ENCODE peak calls at places on chromosome 6, in seven cellular contexts. C is A673; E is esophagus squamous epithelium; T is psoas muscle; P is fibroblast of lung; R is naive thymus-derived CD4-positive, alpha-beta T cell; Y is left ventricle myocardium inferior. L is an unnamed sample.
A peak's percentile ranks its signal among the peaks of the same experiment; 100 is the strongest.

GRCh38 chr6:76831299-76831698 is 632.0 kb downstream of the HTR1B start:
- DNase-seq in C (no peak), E (no peak), T (no peak), P (no peak), R (no peak), Y (no peak), L (no peak)

GRCh38 chr6:12594541-12594893 is 122.0 kb upstream of the PHACTR1 start:
- DNase-seq in C (no peak), E (no peak), T (no peak), P (no peak), R (no peak), Y (no peak), L (no peak)

GRCh38 chr6:89368107-89368506 is 15.6 kb upstream of the UBE2J1 start:
- DNase-seq in C (peak; percentile 80), E (no peak), T (peak; percentile 51), P (peak; percentile 65), R (peak; percentile 61), Y (peak; percentile 57), L (peak; percentile 89)

GRCh38 chr6:28922004-28922840 is 1.6 kb downstream of the TRIM27 start:
- DNase-seq in C (no peak), E (no peak), T (no peak), P (no peak), R (no peak), Y (no peak), L (no peak)

GRCh38 chr6:53410508-53411258 is 61.9 kb upstream of the ELOVL5 start:
- DNase-seq in C (peak; percentile 56), E (peak; percentile 27), T (peak; percentile 33), P (peak; percentile 54), R (peak; percentile 43), Y (peak; percentile 42), L (peak; percentile 68)

GRCh38 chr6:163373240-163373639 is 41.3 kb upstream of the QKI start:
- DNase-seq in C (no peak), E (no peak), T (no peak), P (no peak), R (no peak), Y (no peak), L (no peak)

GRCh38 chr6:142568857-142569597 is 267.2 kb downstream of the ADGRG6 start:
- DNase-seq in C (no peak), E (no peak), T (no peak), P (no peak), R (no peak), Y (no peak), L (no peak)

GRCh38 chr6:19838442-19839236 is 1.5 kb downstream of the ID4 start:
- DNase-seq in C (no peak), E (no peak), T (peak; percentile 22), P (peak; percentile 12), R (no peak), Y (no peak), L (peak; percentile 92)

GRCh38 chr6:127966616-127967015 is 65.8 kb upstream of the THEMIS start:
- DNase-seq in C (no peak), E (no peak), T (no peak), P (peak; percentile 31), R (no peak), Y (no peak), L (no peak)

GRCh38 chr6:158849899-158850806 is 31.0 kb upstream of the EZR start:
- DNase-seq in C (peak; percentile 63), E (no peak), T (no peak), P (peak; percentile 91), R (peak; percentile 39), Y (no peak), L (peak; percentile 67)

GRCh38 chr6:54031194-54031593 is 80.0 kb upstream of the MLIP start:
- DNase-seq in C (no peak), E (no peak), T (no peak), P (no peak), R (no peak), Y (no peak), L (no peak)

DNA sequence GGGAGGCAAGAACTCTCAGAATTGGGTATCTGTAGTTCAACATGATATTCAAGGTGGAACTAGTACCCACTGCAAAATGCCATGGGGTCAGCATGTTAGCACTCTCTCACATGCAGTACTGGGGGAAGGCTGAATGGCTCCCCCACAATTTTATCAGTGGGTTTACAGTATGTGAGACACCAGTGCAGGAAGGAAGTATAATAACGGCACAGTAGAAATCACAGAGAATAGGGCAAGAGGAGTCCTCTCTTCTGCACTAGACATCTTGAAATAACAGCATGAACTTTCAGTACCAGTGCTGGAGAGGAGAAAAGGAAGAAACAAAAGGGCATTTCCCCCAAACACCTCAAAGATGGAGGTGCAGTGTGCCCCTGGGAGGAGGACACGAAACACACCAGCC is 1.5 kb downstream of the SLC35B2 start:
- DNase-seq in C (no peak), E (no peak), T (no peak), P (no peak), R (no peak), Y (no peak), L (no peak)
- H3K27ac ChIP-seq in C (no peak overlapping the region), E (peak overlapping the region; percentile 92), T (peak overlapping the region; percentile 94), P (peak overlapping the region; percentile 78), R (peak overlapping the region; percentile 87), Y (peak overlapping the region; percentile 96), L (no peak overlapping the region)

GRCh38 chr6:7198833-7199800 is 91.4 kb downstream of the RREB1 start:
- DNase-seq in C (no peak), E (no peak), T (no peak), P (no peak), R (no peak), Y (no peak), L (no peak)

GRCh38 chr6:7201732-7202541 is 94.2 kb downstream of the RREB1 start:
- DNase-seq in C (no peak), E (no peak), T (peak; percentile 37), P (no peak), R (peak; percentile 31), Y (peak; percentile 52), L (no peak)

GRCh38 chr6:7201444-7201731 is 93.6 kb downstream of the RREB1 start:
- DNase-seq in C (no peak), E (no peak), T (no peak), P (no peak), R (no peak), Y (no peak), L (no peak)

GRCh38 chr6:7197752-7198151 is 90.0 kb downstream of the RREB1 start:
- DNase-seq in C (no peak), E (no peak), T (no peak), P (no peak), R (no peak), Y (no peak), L (no peak)

DNA sequence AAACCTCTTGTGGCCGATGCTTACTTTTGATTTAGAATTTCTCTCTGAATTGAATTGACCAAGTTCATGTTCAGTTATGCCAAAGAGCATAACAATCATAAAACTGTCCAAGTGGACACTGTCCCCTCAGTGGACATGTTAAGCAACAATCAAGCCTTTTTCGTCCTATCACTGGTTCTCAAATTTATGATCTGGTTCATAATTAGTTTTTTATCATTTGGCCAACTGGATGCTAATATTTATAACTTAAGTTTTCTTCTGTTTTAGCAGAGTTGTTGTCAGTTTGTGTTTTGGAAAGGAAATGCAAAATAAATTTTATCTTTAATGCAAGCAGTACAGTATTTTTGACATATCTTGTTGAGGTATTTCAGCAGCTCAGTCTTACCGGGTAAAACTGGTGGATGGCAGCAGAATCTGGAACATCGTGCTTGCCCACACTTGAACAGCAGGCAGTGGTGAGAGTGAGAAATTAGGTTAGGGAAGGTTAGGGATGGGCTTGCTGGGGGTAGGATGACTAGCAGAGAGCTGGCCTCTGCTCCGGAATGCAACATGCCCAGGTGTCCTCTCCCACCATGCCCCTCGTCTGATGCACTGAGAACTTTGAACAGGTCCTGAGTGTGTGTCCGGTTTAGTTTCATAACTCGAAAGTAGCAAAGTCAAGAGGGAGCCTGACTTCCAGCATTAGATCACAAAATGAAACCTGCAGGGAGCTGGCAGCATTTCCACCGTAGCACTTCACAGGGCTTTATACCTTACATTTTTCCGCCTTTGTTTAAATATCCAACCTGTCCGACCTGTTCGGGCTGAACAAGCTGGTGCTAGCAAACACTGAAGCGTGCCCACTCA is 93.1 kb downstream of the RREB1 start:
- DNase-seq in C (no peak), E (no peak), T (no peak), P (no peak), R (no peak), Y (no peak), L (no peak)
- H3K4me3 ChIP-seq in C (no peak overlapping the region), E (peak overlapping the region; percentile 19), T (no peak overlapping the region), P (no peak overlapping the region), R (no peak overlapping the region), Y (no peak overlapping the region), L (no peak overlapping the region)

DNA sequence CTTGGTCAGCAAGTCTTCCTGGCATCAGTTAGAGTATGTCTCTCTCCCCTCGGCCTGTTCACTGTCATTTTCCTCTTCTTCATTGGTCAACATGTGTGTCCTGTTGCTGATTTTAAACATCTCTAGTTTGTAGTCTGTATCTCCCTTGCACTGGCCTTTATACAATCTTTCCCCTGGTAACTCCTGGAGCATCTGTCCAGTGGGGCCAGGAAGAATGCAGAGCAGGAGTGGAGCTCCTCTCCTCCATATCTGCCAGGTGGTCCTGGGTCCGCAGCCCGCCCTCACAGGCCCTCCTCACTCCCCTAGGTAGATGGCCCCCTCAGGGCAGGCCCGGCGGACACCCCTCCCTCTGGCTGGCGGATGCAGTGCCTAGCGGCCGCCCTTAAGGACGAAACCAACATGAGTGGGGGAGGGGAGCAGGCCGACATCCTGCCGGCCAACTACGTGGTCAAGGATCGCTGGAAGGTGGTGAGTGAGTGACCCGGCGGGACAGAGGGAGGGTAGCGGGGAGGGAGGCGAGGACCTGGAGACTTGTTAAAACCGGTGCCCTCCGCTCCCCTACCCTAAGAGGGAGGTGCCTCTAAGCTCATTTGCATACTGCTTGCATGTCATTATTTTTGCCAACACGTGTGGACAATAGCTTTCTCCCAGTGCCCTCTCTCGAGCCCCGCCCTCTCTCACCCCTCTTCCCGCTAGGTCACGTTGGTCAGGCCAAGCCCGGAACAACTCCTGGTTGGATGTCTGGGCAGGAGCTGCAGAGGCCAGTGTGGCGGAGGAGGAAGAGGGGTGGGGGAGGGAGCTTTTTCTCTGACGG is 3.2 kb downstream of the TTBK1 start:
- DNase-seq in C (no peak), E (no peak), T (peak; percentile 52), P (peak; percentile 27), R (no peak), Y (peak; percentile 51), L (peak; percentile 96)
- H3K27ac ChIP-seq in C (no peak overlapping the region), E (peak overlapping the region; percentile 7), T (no peak overlapping the region), P (no peak overlapping the region), R (no peak overlapping the region), Y (peak overlapping the region; percentile 45), L (peak overlapping the region; percentile 48)

GRCh38 chr6:17204548-17204947 is 76.6 kb upstream of the RBM24 start:
- DNase-seq in C (no peak), E (no peak), T (no peak), P (no peak), R (no peak), Y (no peak), L (no peak)

GRCh38 chr6:17200395-17200794 is 80.8 kb upstream of the RBM24 start:
- DNase-seq in C (no peak), E (no peak), T (no peak), P (no peak), R (no peak), Y (no peak), L (peak; percentile 93)

GRCh38 chr6:17206566-17207072 is 74.5 kb upstream of the RBM24 start:
- DNase-seq in C (no peak), E (no peak), T (no peak), P (no peak), R (no peak), Y (no peak), L (no peak)

GRCh38 chr6:17207281-17207680 is 73.9 kb upstream of the RBM24 start:
- DNase-seq in C (no peak), E (no peak), T (no peak), P (peak; percentile 73), R (no peak), Y (no peak), L (no peak)

DNA sequence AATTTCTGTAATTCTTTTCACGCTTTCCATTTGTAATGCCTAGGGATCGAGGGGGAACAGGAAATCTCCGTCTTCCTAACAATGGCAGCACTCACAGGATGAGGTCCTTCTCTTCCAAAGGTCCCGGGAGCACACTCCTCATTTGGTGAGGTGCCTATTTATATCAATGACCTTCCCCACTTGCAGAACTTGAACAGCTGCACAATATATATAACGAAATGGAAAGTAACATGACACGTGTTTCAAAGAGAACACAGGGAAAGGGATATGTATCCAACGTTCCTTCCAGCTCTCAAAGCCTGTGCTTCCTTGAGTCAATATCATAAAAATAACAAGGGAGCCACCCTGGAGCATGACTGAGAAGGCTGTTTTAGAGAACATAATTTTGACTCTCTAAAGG is 78.6 kb upstream of the RBM24 start:
- DNase-seq in C (no peak), E (no peak), T (no peak), P (peak; percentile 63), R (no peak), Y (no peak), L (no peak)
- H3K4me3 ChIP-seq in C (no peak overlapping the region), E (no peak overlapping the region), T (peak overlapping the region; percentile 41), P (no peak overlapping the region), R (no peak overlapping the region), Y (no peak overlapping the region), L (no peak overlapping the region)